ENCODE peak calls at places on chromosomes 1 and 21, in ten cellular contexts. B, A, Q, Z, O, N, W, I, Y and E are unnamed samples.

GRCh38 chr1:218342091-218342490 is 3.0 kb upstream of the TGFB2 start:
- DNase-seq in B (no peak), A (no peak), Q (no peak), Z (no peak), O (no peak), N (no peak), W (no peak), I (no peak), Y (no peak), E (no peak)

GRCh38 chr1:91502882-91503184 is 2.2 kb downstream of the CDC7 start:
- DNase-seq in B (no peak), A (no peak), Q (no peak), Z (no peak), O (no peak), N (peak), W (peak), I (no peak), Y (no peak), E (no peak)

GRCh38 chr21:40049959-40050290 is 182.7 kb downstream of the PCP4 start:
- DNase-seq in B (no peak), A (no peak), Q (no peak), Z (no peak), O (no peak), N (no peak), W (no peak), I (no peak), Y (no peak), E (no peak)

GRCh38 chr1:215767761-215768160 is 200.7 kb downstream of the KCTD3 start:
- DNase-seq in B (no peak), A (no peak), Q (no peak), Z (no peak), O (no peak), N (no peak), W (no peak), I (no peak), Y (no peak), E (no peak)

GRCh38 chr1:3360158-3360440 is 94.4 kb upstream of the ARHGEF16 start:
- DNase-seq in B (no peak), A (no peak), Q (no peak), Z (no peak), O (no peak), N (no peak), W (no peak), I (no peak), Y (no peak), E (peak)

GRCh38 chr1:187070076-187070475 is 241.3 kb downstream of the PLA2G4A start:
- DNase-seq in B (no peak), A (no peak), Q (no peak), Z (no peak), O (no peak), N (no peak), W (no peak), I (no peak), Y (no peak), E (no peak)

GRCh38 chr1:88327391-88328267 is 356.4 kb upstream of the PKN2 start:
- DNase-seq in B (no peak), A (no peak), Q (no peak), Z (no peak), O (no peak), N (peak), W (peak), I (no peak), Y (no peak), E (no peak)

GRCh38 chr1:92934395-92935378 is 26.6 kb downstream of the DIPK1A start:
- DNase-seq in B (no peak), A (no peak), Q (no peak), Z (no peak), O (no peak), N (peak), W (no peak), I (peak), Y (peak), E (no peak)

GRCh38 chr1:238469146-238469601 is 578.5 kb upstream of the ZP4 start:
- DNase-seq in B (no peak), A (no peak), Q (no peak), Z (no peak), O (no peak), N (peak), W (no peak), I (no peak), Y (no peak), E (no peak)

GRCh38 chr1:106526650-106527049 is 529.8 kb upstream of the PRMT6 start:
- DNase-seq in B (no peak), A (no peak), Q (no peak), Z (no peak), O (no peak), N (peak), W (no peak), I (no peak), Y (no peak), E (no peak)

GRCh38 chr21:42414928-42415769 is 11.4 kb downstream of the UBASH3A start:
- DNase-seq in B (no peak), A (no peak), Q (peak), Z (no peak), O (peak), N (peak), W (peak), I (peak), Y (no peak), E (no peak)

GRCh38 chr1:154729031-154729442 is 121.1 kb upstream of the ADAR start:
- DNase-seq in B (no peak), A (no peak), Q (no peak), Z (no peak), O (no peak), N (no peak), W (peak), I (no peak), Y (no peak), E (no peak)

GRCh38 chr1:110436635-110437034 is 14.3 kb upstream of the PROK1 start:
- DNase-seq in B (no peak), A (no peak), Q (no peak), Z (no peak), O (no peak), N (no peak), W (no peak), I (no peak), Y (no peak), E (no peak)

GRCh38 chr1:208216062-208216461 is 28.1 kb downstream of the PLXNA2 start:
- DNase-seq in B (no peak), A (no peak), Q (no peak), Z (no peak), O (no peak), N (peak), W (no peak), I (no peak), Y (no peak), E (no peak)

GRCh38 chr21:45917241-45917640 is 64.3 kb upstream of the COL6A1 start:
- DNase-seq in B (no peak), A (no peak), Q (no peak), Z (no peak), O (no peak), N (no peak), W (no peak), I (no peak), Y (no peak), E (no peak)

GRCh38 chr1:209727785-209728184 is 23.1 kb downstream of the HSD11B1 start:
- DNase-seq in B (no peak), A (no peak), Q (no peak), Z (no peak), O (no peak), N (no peak), W (no peak), I (no peak), Y (no peak), E (no peak)

GRCh38 chr1:198107041-198107440 is 49.8 kb upstream of the NEK7 start:
- DNase-seq in B (no peak), A (no peak), Q (no peak), Z (no peak), O (no peak), N (no peak), W (no peak), I (no peak), Y (no peak), E (no peak)

GRCh38 chr21:25801217-25802015 is 66.6 kb downstream of the GABPA start:
- DNase-seq in B (peak), A (peak), Q (peak), Z (peak), O (peak), N (peak), W (peak), I (peak), Y (peak), E (peak)

GRCh38 chr21:33383056-33383888 is 19.9 kb upstream of the IFNGR2 start:
- DNase-seq in B (peak), A (no peak), Q (peak), Z (peak), O (peak), N (peak), W (peak), I (peak), Y (peak), E (peak)

GRCh38 chr1:162822391-162823200 is 32.1 kb downstream of the HSD17B7 start:
- DNase-seq in B (no peak), A (peak), Q (no peak), Z (peak), O (no peak), N (no peak), W (no peak), I (peak), Y (peak), E (peak)

GRCh38 chr1:180610556-180611015 is 21.2 kb upstream of the XPR1 start:
- DNase-seq in B (no peak), A (no peak), Q (no peak), Z (no peak), O (no peak), N (no peak), W (no peak), I (no peak), Y (no peak), E (no peak)

GRCh38 chr1:2595261-2595811 is 8.8 kb downstream of the PRXL2B start:
- DNase-seq in B (peak), A (no peak), Q (no peak), Z (no peak), O (no peak), N (no peak), W (peak), I (no peak), Y (peak), E (no peak)

GRCh38 chr1:33322870-33323585 is 2.1 kb upstream of the A3GALT2 start:
- DNase-seq in B (peak), A (no peak), Q (no peak), Z (no peak), O (no peak), N (no peak), W (no peak), I (no peak), Y (no peak), E (peak)

GRCh38 chr1:19735419-19736127 is 64.1 kb downstream of the TMCO4 start:
- DNase-seq in B (no peak), A (no peak), Q (no peak), Z (no peak), O (no peak), N (peak), W (no peak), I (peak), Y (peak), E (peak)

GRCh38 chr1:62309906-62310305 is 9.3 kb downstream of the KANK4 start:
- DNase-seq in B (no peak), A (no peak), Q (no peak), Z (no peak), O (no peak), N (no peak), W (no peak), I (no peak), Y (no peak), E (no peak)

GRCh38 chr1:225450491-225451191 is 22.8 kb upstream of the LBR start:
- DNase-seq in B (peak), A (no peak), Q (no peak), Z (no peak), O (no peak), N (no peak), W (peak), I (peak), Y (peak), E (no peak)

GRCh38 chr1:167120899-167121298 is 27.0 kb downstream of the STYXL2 start:
- DNase-seq in B (no peak), A (no peak), Q (peak), Z (no peak), O (no peak), N (no peak), W (peak), I (no peak), Y (no peak), E (no peak)

GRCh38 chr1:47568763-47569162 is 130.9 kb downstream of the FOXD2 start:
- DNase-seq in B (no peak), A (peak), Q (no peak), Z (no peak), O (no peak), N (no peak), W (no peak), I (no peak), Y (peak), E (no peak)